ENCODE peak calls at places on chromosomes 5 and 9, in eight cellular contexts. One of them, this sample, is unnamed.
A peak's percentile ranks its signal among the peaks of the same experiment; 100 is the strongest.

GRCh38 chr5:79694652-79695051 is 5.0 kb downstream of the CMYA5 start:
- DNase-seq in endothelial cell of umbilical vein: no peak
- DNase-seq in aorta: no peak
- DNase-seq in HAP-1: no peak
- DNase-seq in CD4-positive, CD25-positive, alpha-beta regulatory T cell: no peak
- DNase-seq in IMR-90: peak; percentile 47
- DNase-seq in GM23248: no peak
- DNase-seq in lower lobe of right lung: no peak
- DNase-seq in this sample: no peak

GRCh38 chr9:112002131-112002846 is 105.7 kb downstream of the UGCG start:
- DNase-seq in CD4-positive, CD25-positive, alpha-beta regulatory T cell: peak; percentile 65
- DNase-seq in lower lobe of right lung: no peak
- DNase-seq in endothelial cell of umbilical vein: peak; percentile 74
- DNase-seq in GM23248: no peak
- DNase-seq in HAP-1: no peak
- DNase-seq in IMR-90: no peak
- DNase-seq in aorta: no peak
- DNase-seq in this sample: peak; percentile 35

GRCh38 chr9:89606049-89606481 is 1.3 kb downstream of the GADD45G start:
- DNase-seq in endothelial cell of umbilical vein: peak; percentile 54
- DNase-seq in aorta: peak; percentile 91
- DNase-seq in lower lobe of right lung: peak; percentile 91
- DNase-seq in CD4-positive, CD25-positive, alpha-beta regulatory T cell: peak; percentile 20
- DNase-seq in GM23248: peak; percentile 93
- DNase-seq in IMR-90: peak; percentile 61
- DNase-seq in HAP-1: peak; percentile 30
- DNase-seq in this sample: peak; percentile 28

GRCh38 chr5:110852053-110852452 is 113.2 kb downstream of the SLC25A46 start:
- DNase-seq in CD4-positive, CD25-positive, alpha-beta regulatory T cell: no peak
- DNase-seq in aorta: no peak
- DNase-seq in IMR-90: no peak
- DNase-seq in HAP-1: no peak
- DNase-seq in GM23248: no peak
- DNase-seq in endothelial cell of umbilical vein: no peak
- DNase-seq in lower lobe of right lung: no peak
- DNase-seq in this sample: no peak

GRCh38 chr5:158560170-158560569 is 539.5 kb downstream of the EBF1 start:
- DNase-seq in lower lobe of right lung: no peak
- DNase-seq in CD4-positive, CD25-positive, alpha-beta regulatory T cell: no peak
- DNase-seq in IMR-90: no peak
- DNase-seq in HAP-1: no peak
- DNase-seq in GM23248: peak; percentile 19
- DNase-seq in aorta: no peak
- DNase-seq in endothelial cell of umbilical vein: no peak
- DNase-seq in this sample: no peak

GRCh38 chr9:97772145-97772544 is 75.0 kb upstream of the XPA start:
- DNase-seq in GM23248: no peak
- DNase-seq in CD4-positive, CD25-positive, alpha-beta regulatory T cell: no peak
- DNase-seq in lower lobe of right lung: no peak
- DNase-seq in IMR-90: no peak
- DNase-seq in aorta: no peak
- DNase-seq in HAP-1: no peak
- DNase-seq in endothelial cell of umbilical vein: no peak
- DNase-seq in this sample: no peak

GRCh38 chr5:152314196-152314829 is 90.8 kb downstream of the NMUR2 start:
- DNase-seq in aorta: no peak
- DNase-seq in GM23248: no peak
- DNase-seq in lower lobe of right lung: no peak
- DNase-seq in endothelial cell of umbilical vein: no peak
- DNase-seq in CD4-positive, CD25-positive, alpha-beta regulatory T cell: no peak
- DNase-seq in IMR-90: no peak
- DNase-seq in HAP-1: no peak
- DNase-seq in this sample: no peak

GRCh38 chr9:103242025-103242424 is 246.9 kb downstream of the CYLC2 start:
- DNase-seq in lower lobe of right lung: no peak
- DNase-seq in HAP-1: peak; percentile 95
- DNase-seq in IMR-90: no peak
- DNase-seq in endothelial cell of umbilical vein: no peak
- DNase-seq in CD4-positive, CD25-positive, alpha-beta regulatory T cell: no peak
- DNase-seq in GM23248: no peak
- DNase-seq in aorta: no peak
- DNase-seq in this sample: no peak

GRCh38 chr9:89593776-89594427 is 10.9 kb upstream of the GADD45G start:
- DNase-seq in HAP-1: peak; percentile 45
- DNase-seq in CD4-positive, CD25-positive, alpha-beta regulatory T cell: peak; percentile 31
- DNase-seq in endothelial cell of umbilical vein: peak; percentile 23
- DNase-seq in lower lobe of right lung: peak; percentile 68
- DNase-seq in IMR-90: peak; percentile 7
- DNase-seq in aorta: peak; percentile 60
- DNase-seq in GM23248: peak; percentile 61
- DNase-seq in this sample: peak; percentile 43

GRCh38 chr5:40410939-40411635 is 268.6 kb upstream of the PTGER4 start:
- DNase-seq in endothelial cell of umbilical vein: no peak
- DNase-seq in lower lobe of right lung: no peak
- DNase-seq in GM23248: peak; percentile 37
- DNase-seq in IMR-90: peak; percentile 60
- DNase-seq in CD4-positive, CD25-positive, alpha-beta regulatory T cell: no peak
- DNase-seq in aorta: no peak
- DNase-seq in HAP-1: no peak
- DNase-seq in this sample: no peak

GRCh38 chr9:107734231-107735014 is 244.9 kb upstream of the KLF4 start:
- DNase-seq in lower lobe of right lung: no peak
- DNase-seq in HAP-1: no peak
- DNase-seq in CD4-positive, CD25-positive, alpha-beta regulatory T cell: no peak
- DNase-seq in IMR-90: peak; percentile 96
- DNase-seq in GM23248: peak; percentile 93
- DNase-seq in aorta: peak; percentile 59
- DNase-seq in endothelial cell of umbilical vein: no peak
- DNase-seq in this sample: no peak

GRCh38 chr5:176629317-176629852 is 949 bp downstream of the SNCB start:
- DNase-seq in endothelial cell of umbilical vein: no peak
- DNase-seq in HAP-1: no peak
- DNase-seq in lower lobe of right lung: no peak
- DNase-seq in GM23248: no peak
- DNase-seq in CD4-positive, CD25-positive, alpha-beta regulatory T cell: no peak
- DNase-seq in IMR-90: no peak
- DNase-seq in aorta: no peak
- DNase-seq in this sample: no peak
- H3K27me3 ChIP-seq in endothelial cell of umbilical vein: peaks cover 62% of the 10 kb centered on the region
- H3K27me3 ChIP-seq in HAP-1: peaks cover 19% of the 10 kb centered on the region
- H3K27me3 ChIP-seq in lower lobe of right lung: peaks cover 86% of the 10 kb centered on the region
- H3K27me3 ChIP-seq in GM23248: peaks cover 52% of the 10 kb centered on the region
- H3K27me3 ChIP-seq in CD4-positive, CD25-positive, alpha-beta regulatory T cell: peaks cover 36% of the 10 kb centered on the region
- H3K27me3 ChIP-seq in IMR-90: peaks cover 74% of the 10 kb centered on the region
- H3K27me3 ChIP-seq in aorta: no peaks in the 10 kb centered on the region
- H3K27me3 ChIP-seq in this sample: peaks cover 41% of the 10 kb centered on the region

GRCh38 chr5:6220346-6221088 is 157.8 kb downstream of the MED10 start:
- DNase-seq in endothelial cell of umbilical vein: no peak
- DNase-seq in IMR-90: no peak
- DNase-seq in HAP-1: no peak
- DNase-seq in lower lobe of right lung: no peak
- DNase-seq in CD4-positive, CD25-positive, alpha-beta regulatory T cell: no peak
- DNase-seq in aorta: no peak
- DNase-seq in GM23248: no peak
- DNase-seq in this sample: no peak

GRCh38 chr5:6222899-6223298 is 155.4 kb downstream of the MED10 start:
- DNase-seq in aorta: no peak
- DNase-seq in HAP-1: no peak
- DNase-seq in GM23248: no peak
- DNase-seq in lower lobe of right lung: no peak
- DNase-seq in endothelial cell of umbilical vein: no peak
- DNase-seq in IMR-90: no peak
- DNase-seq in CD4-positive, CD25-positive, alpha-beta regulatory T cell: no peak
- DNase-seq in this sample: no peak

GRCh38 chr5:6218517-6218916 is 159.8 kb downstream of the MED10 start:
- DNase-seq in IMR-90: no peak
- DNase-seq in GM23248: no peak
- DNase-seq in HAP-1: no peak
- DNase-seq in endothelial cell of umbilical vein: no peak
- DNase-seq in CD4-positive, CD25-positive, alpha-beta regulatory T cell: no peak
- DNase-seq in aorta: no peak
- DNase-seq in lower lobe of right lung: no peak
- DNase-seq in this sample: no peak

GRCh38 chr5:6222121-6222520 is 156.2 kb downstream of the MED10 start:
- DNase-seq in IMR-90: no peak
- DNase-seq in lower lobe of right lung: no peak
- DNase-seq in endothelial cell of umbilical vein: no peak
- DNase-seq in GM23248: no peak
- DNase-seq in aorta: no peak
- DNase-seq in HAP-1: no peak
- DNase-seq in CD4-positive, CD25-positive, alpha-beta regulatory T cell: no peak
- DNase-seq in this sample: no peak

GRCh38 chr5:6221141-6221626 is 157.2 kb downstream of the MED10 start:
- DNase-seq in HAP-1: no peak
- DNase-seq in lower lobe of right lung: no peak
- DNase-seq in aorta: no peak
- DNase-seq in endothelial cell of umbilical vein: no peak
- DNase-seq in IMR-90: no peak
- DNase-seq in GM23248: no peak
- DNase-seq in CD4-positive, CD25-positive, alpha-beta regulatory T cell: no peak
- DNase-seq in this sample: no peak
- H3K27me3 ChIP-seq in HAP-1: no peaks in the 10 kb centered on the region
- H3K27me3 ChIP-seq in lower lobe of right lung: no peaks in the 10 kb centered on the region
- H3K27me3 ChIP-seq in aorta: no peaks in the 10 kb centered on the region
- H3K27me3 ChIP-seq in endothelial cell of umbilical vein: no peaks in the 10 kb centered on the region
- H3K27me3 ChIP-seq in IMR-90: no peaks in the 10 kb centered on the region
- H3K27me3 ChIP-seq in GM23248: no peaks in the 10 kb centered on the region
- H3K27me3 ChIP-seq in CD4-positive, CD25-positive, alpha-beta regulatory T cell: no peaks in the 10 kb centered on the region
- H3K27me3 ChIP-seq in this sample: no peaks in the 10 kb centered on the region

DNA sequence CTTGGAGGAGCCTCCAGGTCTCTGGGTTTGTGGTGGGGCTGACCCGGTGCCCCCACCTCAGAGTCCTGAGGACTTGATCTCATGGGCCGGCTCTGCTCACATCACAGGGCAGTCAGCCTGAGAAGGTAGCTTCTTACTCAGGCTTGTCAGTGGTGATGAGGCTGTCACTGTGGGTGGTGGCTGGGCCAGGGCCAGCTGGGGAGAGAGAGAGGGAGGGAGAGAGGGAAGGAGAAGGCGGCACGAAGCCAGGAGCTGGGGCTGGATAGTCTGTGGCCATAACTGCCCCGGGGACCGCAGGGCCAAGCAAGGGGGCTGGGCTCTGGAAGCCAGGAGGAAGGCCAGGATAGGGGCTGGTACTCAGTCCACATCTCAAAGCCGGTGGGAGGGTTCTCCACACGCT is 6.5 kb downstream of the NTNG2 start:
- DNase-seq in lower lobe of right lung: no peak
- DNase-seq in HAP-1: no peak
- DNase-seq in CD4-positive, CD25-positive, alpha-beta regulatory T cell: no peak
- DNase-seq in GM23248: no peak
- DNase-seq in aorta: no peak
- DNase-seq in endothelial cell of umbilical vein: no peak
- DNase-seq in IMR-90: peak; percentile 52
- DNase-seq in this sample: no peak
- H3K27me3 ChIP-seq in lower lobe of right lung: peaks cover 64% of the 10 kb centered on the region
- H3K27me3 ChIP-seq in HAP-1: peaks cover 5% of the 10 kb centered on the region
- H3K27me3 ChIP-seq in CD4-positive, CD25-positive, alpha-beta regulatory T cell: peaks cover 5% of the 10 kb centered on the region
- H3K27me3 ChIP-seq in GM23248: peaks cover 31% of the 10 kb centered on the region
- H3K27me3 ChIP-seq in aorta: no peaks in the 10 kb centered on the region
- H3K27me3 ChIP-seq in endothelial cell of umbilical vein: peaks cover 36% of the 10 kb centered on the region
- H3K27me3 ChIP-seq in IMR-90: peaks cover 32% of the 10 kb centered on the region
- H3K27me3 ChIP-seq in this sample: peaks cover 15% of the 10 kb centered on the region

GRCh38 chr9:134236001-134236421 is 71.6 kb upstream of the RNU6ATAC start:
- DNase-seq in lower lobe of right lung: no peak
- DNase-seq in CD4-positive, CD25-positive, alpha-beta regulatory T cell: no peak
- DNase-seq in IMR-90: no peak
- DNase-seq in aorta: no peak
- DNase-seq in HAP-1: no peak
- DNase-seq in endothelial cell of umbilical vein: no peak
- DNase-seq in GM23248: peak; percentile 43
- DNase-seq in this sample: no peak

GRCh38 chr9:134233022-134233421 is 68.7 kb upstream of the RNU6ATAC start:
- DNase-seq in lower lobe of right lung: peak; percentile 69
- DNase-seq in aorta: no peak
- DNase-seq in endothelial cell of umbilical vein: no peak
- DNase-seq in CD4-positive, CD25-positive, alpha-beta regulatory T cell: no peak
- DNase-seq in HAP-1: no peak
- DNase-seq in IMR-90: no peak
- DNase-seq in GM23248: no peak
- DNase-seq in this sample: no peak

GRCh38 chr9:134235366-134235765 is 71.0 kb upstream of the RNU6ATAC start:
- DNase-seq in IMR-90: no peak
- DNase-seq in GM23248: peak; percentile 12
- DNase-seq in HAP-1: no peak
- DNase-seq in CD4-positive, CD25-positive, alpha-beta regulatory T cell: no peak
- DNase-seq in aorta: no peak
- DNase-seq in endothelial cell of umbilical vein: no peak
- DNase-seq in lower lobe of right lung: no peak
- DNase-seq in this sample: no peak

GRCh38 chr9:134234687-134235359 is 70.5 kb upstream of the RNU6ATAC start:
- DNase-seq in GM23248: no peak
- DNase-seq in lower lobe of right lung: no peak
- DNase-seq in HAP-1: no peak
- DNase-seq in aorta: no peak
- DNase-seq in endothelial cell of umbilical vein: no peak
- DNase-seq in IMR-90: no peak
- DNase-seq in CD4-positive, CD25-positive, alpha-beta regulatory T cell: no peak
- DNase-seq in this sample: no peak

GRCh38 chr9:134234001-134234660 is 69.8 kb upstream of the RNU6ATAC start:
- DNase-seq in CD4-positive, CD25-positive, alpha-beta regulatory T cell: no peak
- DNase-seq in lower lobe of right lung: no peak
- DNase-seq in GM23248: no peak
- DNase-seq in aorta: no peak
- DNase-seq in endothelial cell of umbilical vein: no peak
- DNase-seq in IMR-90: no peak
- DNase-seq in HAP-1: no peak
- DNase-seq in this sample: no peak
- H3K27me3 ChIP-seq in CD4-positive, CD25-positive, alpha-beta regulatory T cell: no peaks in the 10 kb centered on the region
- H3K27me3 ChIP-seq in lower lobe of right lung: peaks cover 17% of the 10 kb centered on the region
- H3K27me3 ChIP-seq in GM23248: peaks cover 13% of the 10 kb centered on the region
- H3K27me3 ChIP-seq in aorta: no peaks in the 10 kb centered on the region
- H3K27me3 ChIP-seq in endothelial cell of umbilical vein: no peaks in the 10 kb centered on the region
- H3K27me3 ChIP-seq in IMR-90: no peaks in the 10 kb centered on the region
- H3K27me3 ChIP-seq in HAP-1: no peaks in the 10 kb centered on the region
- H3K27me3 ChIP-seq in this sample: no peaks in the 10 kb centered on the region